ENCODE peak calls at places on chromosomes 5 and 9, in six cellular contexts. One of them, this sample, is unnamed.

GRCh38 chr5:142770650-142771609 is 753 bp downstream of the ARHGAP26 start:
- DNase-seq in heart right ventricle: peak; percentile 59
- DNase-seq in endodermal cell: peak; percentile 89
- DNase-seq in upper lobe of right lung: peak; percentile 84
- DNase-seq in tibial artery: peak; percentile 80
- DNase-seq in endothelial cell of umbilical vein: peak; percentile 68
- DNase-seq in this sample: peak; percentile 63

GRCh38 chr5:167950126-167950721 is 341.2 kb upstream of the WWC1 start:
- DNase-seq in endothelial cell of umbilical vein: no peak
- DNase-seq in upper lobe of right lung: no peak
- DNase-seq in endodermal cell: no peak
- DNase-seq in heart right ventricle: no peak
- DNase-seq in tibial artery: no peak
- DNase-seq in this sample: no peak

GRCh38 chr5:178417391-178417811 is 172.8 kb downstream of the COL23A1 start:
- DNase-seq in endothelial cell of umbilical vein: no peak
- DNase-seq in tibial artery: no peak
- DNase-seq in upper lobe of right lung: no peak
- DNase-seq in heart right ventricle: no peak
- DNase-seq in endodermal cell: peak; percentile 55
- DNase-seq in this sample: no peak

GRCh38 chr9:83304686-83305085 is 233.5 kb downstream of the FRMD3 start:
- DNase-seq in endodermal cell: no peak
- DNase-seq in upper lobe of right lung: peak; percentile 71
- DNase-seq in tibial artery: peak; percentile 93
- DNase-seq in heart right ventricle: peak; percentile 82
- DNase-seq in endothelial cell of umbilical vein: peak; percentile 38
- DNase-seq in this sample: peak; percentile 60

GRCh38 chr5:53512539-53512938 is 32.1 kb downstream of the FST start:
- DNase-seq in heart right ventricle: no peak
- DNase-seq in tibial artery: no peak
- DNase-seq in endothelial cell of umbilical vein: no peak
- DNase-seq in upper lobe of right lung: no peak
- DNase-seq in endodermal cell: no peak
- DNase-seq in this sample: no peak

GRCh38 chr9:95379630-95380029 is 62.1 kb upstream of the FANCC start:
- DNase-seq in endodermal cell: no peak
- DNase-seq in heart right ventricle: no peak
- DNase-seq in endothelial cell of umbilical vein: no peak
- DNase-seq in tibial artery: no peak
- DNase-seq in upper lobe of right lung: no peak
- DNase-seq in this sample: no peak

GRCh38 chr5:169426674-169427250 is 125.8 kb upstream of the SLIT3 start:
- DNase-seq in endodermal cell: peak; percentile 90
- DNase-seq in heart right ventricle: no peak
- DNase-seq in upper lobe of right lung: no peak
- DNase-seq in tibial artery: no peak
- DNase-seq in endothelial cell of umbilical vein: no peak
- DNase-seq in this sample: no peak

GRCh38 chr5:164191240-164191639 is 685.8 kb downstream of the MAT2B start:
- DNase-seq in endothelial cell of umbilical vein: peak; percentile 69
- DNase-seq in heart right ventricle: peak; percentile 16
- DNase-seq in tibial artery: no peak
- DNase-seq in upper lobe of right lung: no peak
- DNase-seq in endodermal cell: no peak
- DNase-seq in this sample: no peak

GRCh38 chr5:132790201-132790870 is 13.3 kb upstream of the SEPTIN8 start:
- DNase-seq in tibial artery: no peak
- DNase-seq in endodermal cell: no peak
- DNase-seq in endothelial cell of umbilical vein: no peak
- DNase-seq in upper lobe of right lung: no peak
- DNase-seq in heart right ventricle: no peak
- DNase-seq in this sample: no peak

DNA sequence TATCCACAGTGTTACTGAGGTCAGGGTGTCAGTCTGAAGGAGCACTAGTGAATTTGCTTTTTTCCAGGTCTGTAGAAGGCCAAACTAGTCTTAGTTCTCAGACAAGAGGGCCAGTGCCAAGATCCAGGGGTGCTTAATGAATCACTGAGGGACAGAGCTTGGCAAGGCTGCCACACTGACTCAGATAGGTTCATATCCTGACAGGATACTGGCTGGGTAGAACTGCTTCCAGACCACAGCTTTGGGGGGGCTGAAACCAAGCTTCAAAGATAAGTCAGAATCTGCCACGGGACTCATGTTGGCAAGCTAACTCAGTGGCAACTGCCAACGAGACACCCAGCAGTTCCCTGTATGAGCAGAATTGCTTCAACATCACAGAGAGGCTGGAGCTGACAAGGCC is 1125.4 kb downstream of the EFNA5 start:
- DNase-seq in upper lobe of right lung: no peak
- DNase-seq in heart right ventricle: no peak
- DNase-seq in endothelial cell of umbilical vein: peak; percentile 16
- DNase-seq in tibial artery: no peak
- DNase-seq in endodermal cell: no peak
- DNase-seq in this sample: no peak
- H3K9me3 ChIP-seq in upper lobe of right lung: peaks cover 13% of the 10 kb centered on the region
- H3K9me3 ChIP-seq in heart right ventricle: peaks cover 56% of the 10 kb centered on the region
- H3K9me3 ChIP-seq in endothelial cell of umbilical vein: peaks cover 2% of the 10 kb centered on the region
- H3K9me3 ChIP-seq in tibial artery: no peaks in the 10 kb centered on the region
- H3K9me3 ChIP-seq in endodermal cell: peaks cover 8% of the 10 kb centered on the region
- H3K9me3 ChIP-seq in this sample: peaks cover 66% of the 10 kb centered on the region

DNA sequence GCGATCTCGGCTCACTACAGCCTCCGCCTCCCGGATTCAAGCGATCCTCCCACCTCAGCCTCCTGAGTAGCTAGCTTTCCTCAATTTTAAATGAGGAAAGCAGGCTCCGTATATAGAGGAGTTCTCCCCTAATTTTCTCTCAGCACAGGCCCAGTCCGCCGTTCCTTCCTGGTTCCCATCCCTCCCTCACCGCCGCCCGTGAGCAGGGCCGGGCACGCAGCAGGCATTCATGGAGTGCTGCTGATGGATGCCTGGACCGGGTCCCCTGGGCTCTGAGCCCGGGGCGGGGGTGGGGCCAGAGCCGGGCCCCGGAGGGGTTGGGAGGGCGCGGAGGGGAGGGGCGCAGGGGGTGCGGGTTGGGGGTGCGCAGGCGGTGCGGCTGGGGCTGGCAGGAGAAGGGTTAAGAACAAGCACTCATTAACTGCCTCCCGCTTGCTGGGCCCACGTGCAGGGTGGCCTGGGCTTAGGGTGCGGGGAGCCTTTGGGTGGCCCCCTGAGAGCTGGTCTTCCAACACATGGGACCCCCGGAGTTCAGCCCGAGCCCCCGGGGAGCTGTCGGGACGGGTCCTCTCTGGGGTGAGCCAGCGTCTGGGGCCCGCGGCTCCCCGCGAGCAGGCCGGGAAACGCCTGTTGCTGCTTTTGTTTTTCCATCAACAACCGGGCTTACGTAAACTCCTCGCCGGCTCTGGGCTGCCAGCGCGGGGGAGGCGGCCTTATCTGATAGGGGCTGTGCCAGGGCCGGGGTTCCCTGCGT is 33.7 kb downstream of the LHX2 start:
- DNase-seq in upper lobe of right lung: peak; percentile 77
- DNase-seq in heart right ventricle: peak; percentile 66
- DNase-seq in tibial artery: peak; percentile 81
- DNase-seq in endodermal cell: peak; percentile 75
- DNase-seq in endothelial cell of umbilical vein: peak; percentile 67
- DNase-seq in this sample: no peak
- H3K4me3 ChIP-seq in upper lobe of right lung: peak overlapping the region; percentile 34
- H3K4me3 ChIP-seq in heart right ventricle: peak overlapping the region; percentile 58
- H3K4me3 ChIP-seq in tibial artery: peak overlapping the region; percentile 49
- H3K4me3 ChIP-seq in endodermal cell: no peak overlapping the region
- H3K4me3 ChIP-seq in endothelial cell of umbilical vein: peak overlapping the region; percentile 27
- H3K4me3 ChIP-seq in this sample: peak overlapping the region; percentile 2

GRCh38 chr5:113776168-113776567 is 262.7 kb downstream of the YTHDC2 start:
- DNase-seq in endothelial cell of umbilical vein: no peak
- DNase-seq in heart right ventricle: no peak
- DNase-seq in tibial artery: no peak
- DNase-seq in endodermal cell: peak; percentile 56
- DNase-seq in upper lobe of right lung: no peak
- DNase-seq in this sample: no peak
- H3K4me1 ChIP-seq in endothelial cell of umbilical vein: no peaks in the 10 kb centered on the region
- H3K4me1 ChIP-seq in heart right ventricle: no peaks in the 10 kb centered on the region
- H3K4me1 ChIP-seq in tibial artery: no peaks in the 10 kb centered on the region
- H3K4me1 ChIP-seq in endodermal cell: peaks cover 10% of the 10 kb centered on the region
- H3K4me1 ChIP-seq in upper lobe of right lung: no peaks in the 10 kb centered on the region
- H3K4me1 ChIP-seq in this sample: no peaks in the 10 kb centered on the region

GRCh38 chr5:85476617-85477016 is 1091.9 kb upstream of the EDIL3 start:
- DNase-seq in endothelial cell of umbilical vein: no peak
- DNase-seq in heart right ventricle: no peak
- DNase-seq in tibial artery: no peak
- DNase-seq in upper lobe of right lung: no peak
- DNase-seq in endodermal cell: no peak
- DNase-seq in this sample: no peak

GRCh38 chr5:85472749-85473148 is 1088.1 kb upstream of the EDIL3 start:
- DNase-seq in tibial artery: no peak
- DNase-seq in heart right ventricle: no peak
- DNase-seq in endothelial cell of umbilical vein: no peak
- DNase-seq in endodermal cell: no peak
- DNase-seq in upper lobe of right lung: no peak
- DNase-seq in this sample: no peak
- H3K9me3 ChIP-seq in tibial artery: no peaks in the 10 kb centered on the region
- H3K9me3 ChIP-seq in heart right ventricle: peaks cover 19% of the 10 kb centered on the region
- H3K9me3 ChIP-seq in endothelial cell of umbilical vein: peaks cover 1% of the 10 kb centered on the region
- H3K9me3 ChIP-seq in endodermal cell: no peaks in the 10 kb centered on the region
- H3K9me3 ChIP-seq in upper lobe of right lung: no peaks in the 10 kb centered on the region
- H3K9me3 ChIP-seq in this sample: peaks cover 30% of the 10 kb centered on the region

DNA sequence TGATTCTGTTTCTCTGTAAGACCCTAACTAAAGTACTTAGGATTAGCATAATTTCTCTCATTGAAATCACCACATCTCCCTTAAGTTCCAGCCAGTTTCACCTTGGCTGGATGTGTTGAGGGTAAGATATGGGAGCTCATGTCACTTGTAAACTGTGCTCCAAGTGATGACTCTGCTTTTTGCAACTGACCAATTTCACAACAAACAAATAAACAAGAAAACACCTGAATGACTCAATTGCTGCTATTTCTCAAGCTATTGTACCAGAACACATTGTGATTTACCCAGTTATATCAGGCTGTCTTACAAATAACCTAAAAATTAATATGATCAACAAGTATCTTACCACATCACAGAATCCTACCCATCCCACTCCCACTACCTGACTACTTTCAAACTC is 379.1 kb upstream of the KIF2A start:
- DNase-seq in upper lobe of right lung: no peak
- DNase-seq in tibial artery: no peak
- DNase-seq in endodermal cell: no peak
- DNase-seq in heart right ventricle: no peak
- DNase-seq in endothelial cell of umbilical vein: no peak
- DNase-seq in this sample: no peak
- H3K4me3 ChIP-seq in upper lobe of right lung: no peak overlapping the region
- H3K4me3 ChIP-seq in tibial artery: no peak overlapping the region
- H3K4me3 ChIP-seq in endodermal cell: no peak overlapping the region
- H3K4me3 ChIP-seq in heart right ventricle: no peak overlapping the region
- H3K4me3 ChIP-seq in endothelial cell of umbilical vein: no peak overlapping the region
- H3K4me3 ChIP-seq in this sample: no peak overlapping the region

GRCh38 chr5:8829322-8830029 is 716.4 kb downstream of the SEMA5A start:
- DNase-seq in endodermal cell: no peak
- DNase-seq in heart right ventricle: no peak
- DNase-seq in endothelial cell of umbilical vein: peak; percentile 82
- DNase-seq in tibial artery: no peak
- DNase-seq in upper lobe of right lung: no peak
- DNase-seq in this sample: no peak
- H3K4me1 ChIP-seq in endodermal cell: no peaks in the 10 kb centered on the region
- H3K4me1 ChIP-seq in heart right ventricle: no peaks in the 10 kb centered on the region
- H3K4me1 ChIP-seq in endothelial cell of umbilical vein: peaks cover 24% of the 10 kb centered on the region
- H3K4me1 ChIP-seq in tibial artery: no peaks in the 10 kb centered on the region
- H3K4me1 ChIP-seq in upper lobe of right lung: peaks cover 6% of the 10 kb centered on the region
- H3K4me1 ChIP-seq in this sample: no peaks in the 10 kb centered on the region

GRCh38 chr5:141403387-141403786 is 809 bp downstream of the PCDHGA9 start:
- DNase-seq in endodermal cell: peak; percentile 22
- DNase-seq in endothelial cell of umbilical vein: no peak
- DNase-seq in upper lobe of right lung: no peak
- DNase-seq in heart right ventricle: no peak
- DNase-seq in tibial artery: no peak
- DNase-seq in this sample: no peak
- H3K9me3 ChIP-seq in endodermal cell: peaks cover 49% of the 10 kb centered on the region
- H3K9me3 ChIP-seq in endothelial cell of umbilical vein: no peaks in the 10 kb centered on the region
- H3K9me3 ChIP-seq in upper lobe of right lung: peaks cover 25% of the 10 kb centered on the region
- H3K9me3 ChIP-seq in heart right ventricle: peaks cover 100% of the 10 kb centered on the region
- H3K9me3 ChIP-seq in tibial artery: peaks cover 36% of the 10 kb centered on the region
- H3K9me3 ChIP-seq in this sample: peaks cover 79% of the 10 kb centered on the region

GRCh38 chr5:181170237-181170830 is 22.9 kb downstream of the OR2V2 start:
- DNase-seq in endodermal cell: no peak
- DNase-seq in heart right ventricle: no peak
- DNase-seq in tibial artery: peak; percentile 27
- DNase-seq in upper lobe of right lung: no peak
- DNase-seq in endothelial cell of umbilical vein: no peak
- DNase-seq in this sample: no peak
- H3K4me3 ChIP-seq in endodermal cell: peak overlapping the region; percentile 88
- H3K4me3 ChIP-seq in heart right ventricle: no peak overlapping the region
- H3K4me3 ChIP-seq in tibial artery: no peak overlapping the region
- H3K4me3 ChIP-seq in upper lobe of right lung: no peak overlapping the region
- H3K4me3 ChIP-seq in endothelial cell of umbilical vein: peak overlapping the region; percentile 23
- H3K4me3 ChIP-seq in this sample: no peak overlapping the region

This sample was measured in left lung.